ENCODE peak calls at places on chromosomes 1 and 21, in nine cellular contexts. A is stomach, I is astrocyte of the spinal cord, K is DND-41, F is mammary epithelial cell, Q is upper lobe of right lung, T is A549, J is Peyer's patch, C is aorta. H is an unnamed sample.

GRCh38 chr1:70627910-70628309 is 216.8 kb downstream of the CTH start:
- DNase-seq in A (no peak), I (no peak), K (no peak), F (peak; percentile 37), Q (no peak), T (no peak), J (no peak), C (no peak), H (no peak)

GRCh38 chr1:173568483-173568882 is 34.4 kb downstream of the SLC9C2 start:
- DNase-seq in A (no peak), I (no peak), K (no peak), F (no peak), Q (no peak), T (no peak), J (no peak), C (no peak), H (no peak)

GRCh38 chr1:46285730-46286477 is 17.5 kb downstream of the LRRC41 start:
- DNase-seq in A (no peak), I (no peak), K (peak; percentile 95), F (no peak), Q (peak; percentile 57), T (no peak), J (no peak), C (no peak), H (peak; percentile 38)

GRCh38 chr1:172895050-172895460 is 155.7 kb downstream of the TNFSF18 start:
- DNase-seq in A (no peak), I (no peak), K (peak; percentile 60), F (no peak), Q (no peak), T (no peak), J (no peak), C (no peak), H (no peak)

GRCh38 chr1:94284481-94284880 is 47.1 kb upstream of the ARHGAP29 start:
- DNase-seq in A (no peak), I (peak; percentile 69), K (no peak), F (no peak), Q (no peak), T (no peak), J (no peak), C (no peak), H (no peak)

GRCh38 chr1:245710961-245711903 is 556.4 kb downstream of the KIF26B start:
- DNase-seq in A (no peak), I (no peak), K (no peak), F (no peak), Q (no peak), T (no peak), J (no peak), C (no peak), H (no peak)

GRCh38 chr1:55050283-55050682 is 10.9 kb downstream of the PCSK9 start:
- DNase-seq in A (no peak), I (peak; percentile 85), K (no peak), F (no peak), Q (no peak), T (no peak), J (peak; percentile 35), C (no peak), H (peak; percentile 47)

GRCh38 chr1:203626910-203627246 is 246 bp downstream of the ATP2B4 start:
- DNase-seq in A (no peak), I (no peak), K (no peak), F (no peak), Q (no peak), T (peak; percentile 60), J (no peak), C (no peak), H (no peak)

GRCh38 chr1:202952818-202953217 is 5.3 kb downstream of the ADIPOR1 start:
- DNase-seq in A (no peak), I (peak; percentile 56), K (no peak), F (peak; percentile 93), Q (no peak), T (no peak), J (no peak), C (peak; percentile 84), H (no peak)

DNA sequence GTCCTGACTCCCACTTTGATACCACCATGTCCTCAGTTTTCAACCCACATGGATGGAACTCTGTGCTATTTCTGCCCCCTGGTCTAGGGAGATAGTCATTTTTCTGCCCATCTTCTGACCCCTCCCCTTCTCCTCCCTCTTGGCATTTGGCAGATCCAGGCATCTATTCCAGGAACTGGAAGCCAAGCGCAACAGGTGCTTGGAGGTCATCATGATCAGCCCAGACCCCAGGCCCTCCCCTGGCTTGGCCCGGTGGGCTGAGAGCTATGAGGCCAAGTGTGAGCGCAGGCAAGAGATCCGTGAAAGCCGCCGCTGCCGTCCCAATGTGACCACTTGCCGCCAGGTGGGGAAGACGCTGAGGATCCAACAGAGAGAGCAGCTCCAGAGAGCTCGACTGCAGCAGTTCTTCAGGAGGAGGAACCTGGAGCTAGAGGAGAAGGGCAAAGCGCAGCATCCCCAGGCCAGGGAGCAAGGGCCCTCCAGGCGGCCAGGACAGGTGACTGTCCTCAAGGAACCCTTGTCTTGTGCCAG is 4.0 kb downstream of the TRAF3IP3 start:
- DNase-seq in A (no peak), I (no peak), K (no peak), F (peak; percentile 10), Q (no peak), T (no peak), J (no peak), C (no peak), H (no peak)
- H3K4me3 ChIP-seq in A (no peak overlapping the region), I (no peak overlapping the region), K (no peak overlapping the region), F (no peak overlapping the region), Q (no peak overlapping the region), T (no peak overlapping the region), J (no peak overlapping the region), C (no peak overlapping the region), H (no peak overlapping the region)

DNA sequence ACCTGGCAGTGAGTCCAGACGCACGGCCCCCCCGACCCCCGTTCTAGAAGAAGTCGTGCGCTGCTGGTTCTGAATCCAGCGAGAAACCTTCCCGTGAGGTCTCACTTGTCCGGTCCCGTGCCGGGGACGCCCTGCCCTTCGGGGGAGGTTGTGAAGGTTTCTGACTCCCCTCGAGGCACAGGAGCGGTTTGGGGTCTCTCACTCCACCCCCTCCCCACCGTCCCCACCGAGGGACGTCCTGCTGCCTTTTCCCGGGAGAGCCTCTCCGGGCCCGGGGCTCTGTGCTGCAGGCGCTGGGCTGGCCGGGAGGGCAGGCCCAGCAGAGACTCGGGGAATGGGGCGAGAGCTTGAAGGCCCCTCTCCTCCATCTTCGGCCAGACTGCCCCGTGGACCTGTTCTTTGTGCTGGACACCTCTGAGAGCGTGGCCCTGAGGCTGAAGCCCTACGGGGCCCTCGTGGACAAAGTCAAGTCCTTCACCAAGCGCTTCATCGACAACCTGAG is 737 bp downstream of the COL6A1 start:
- DNase-seq in A (no peak), I (no peak), K (no peak), F (no peak), Q (no peak), T (no peak), J (peak; percentile 56), C (peak; percentile 63), H (no peak)
- H3K4me3 ChIP-seq in A (peak overlapping the region; percentile 76), I (peak overlapping the region; percentile 81), K (no peak overlapping the region), F (peak overlapping the region; percentile 62), Q (peak overlapping the region; percentile 71), T (peak overlapping the region; percentile 44), J (peak overlapping the region; percentile 67), C (peak overlapping the region; percentile 85), H (peak overlapping the region; percentile 79)

DNA sequence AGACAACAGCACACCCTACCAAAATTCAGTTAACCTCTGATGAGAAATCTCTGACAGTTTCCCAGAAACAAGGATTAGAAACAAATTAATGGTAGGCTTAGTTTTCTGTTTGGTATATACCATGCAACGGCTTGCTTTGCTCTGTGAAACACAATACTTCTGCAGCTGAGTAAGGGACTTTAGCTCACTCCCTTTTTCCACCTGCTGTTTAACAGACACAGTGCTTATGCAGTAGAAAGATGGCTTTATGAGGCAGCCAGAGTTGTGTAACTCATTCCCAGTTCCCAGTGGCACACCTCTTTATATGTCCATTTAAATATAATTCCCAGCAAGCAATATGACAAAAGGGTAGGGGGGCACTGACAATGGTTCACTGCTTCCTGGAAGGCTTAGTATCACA is 124.0 kb downstream of the PIGK start:
- DNase-seq in A (no peak), I (no peak), K (no peak), F (no peak), Q (no peak), T (no peak), J (no peak), C (no peak), H (no peak)
- H3K4me3 ChIP-seq in A (no peak overlapping the region), I (no peak overlapping the region), K (no peak overlapping the region), F (no peak overlapping the region), Q (no peak overlapping the region), T (no peak overlapping the region), J (no peak overlapping the region), C (no peak overlapping the region), H (no peak overlapping the region)

GRCh38 chr1:166166400-166166699 is 451 bp downstream of the FAM78B start:
- DNase-seq in A (no peak), I (no peak), K (no peak), F (no peak), Q (no peak), T (no peak), J (no peak), C (no peak), H (no peak)

GRCh38 chr1:166165661-166166399 is 971 bp downstream of the FAM78B start:
- DNase-seq in A (no peak), I (peak; percentile 49), K (no peak), F (peak; percentile 52), Q (no peak), T (no peak), J (peak; percentile 60), C (no peak), H (no peak)

GRCh38 chr1:166169182-166169581 is 2.4 kb upstream of the FAM78B start:
- DNase-seq in A (no peak), I (no peak), K (no peak), F (no peak), Q (no peak), T (no peak), J (no peak), C (no peak), H (no peak)

GRCh38 chr1:166166701-166167394 is at the start of gene FAM78B:
- DNase-seq in A (peak; percentile 80), I (peak; percentile 65), K (no peak), F (peak; percentile 67), Q (peak; percentile 86), T (peak; percentile 68), J (peak; percentile 91), C (peak; percentile 70), H (no peak)

DNA sequence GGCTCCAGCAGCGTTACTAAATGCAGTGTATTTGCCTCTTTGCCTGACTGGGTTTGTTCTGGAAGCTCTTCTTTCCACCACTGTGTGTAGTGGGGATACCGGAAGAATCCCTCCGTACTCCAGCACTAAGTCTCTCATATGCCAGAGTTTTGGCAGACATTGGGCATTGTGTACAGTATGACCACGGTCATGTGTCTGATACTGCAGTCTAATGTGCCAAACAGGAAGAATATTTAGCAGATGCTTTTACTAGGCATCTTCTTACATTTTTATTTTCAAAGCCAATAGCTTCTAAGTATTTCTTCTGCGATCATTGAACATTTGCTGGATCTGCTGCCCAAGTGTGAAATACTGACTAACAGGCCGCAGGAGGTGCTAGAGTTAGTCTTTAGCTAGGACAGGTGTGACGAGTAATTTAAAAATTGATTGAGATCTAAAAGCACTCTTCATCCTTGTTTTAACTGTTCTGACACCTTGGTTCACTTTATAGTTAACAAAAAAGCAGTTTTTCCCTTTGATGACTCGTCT is 658 bp upstream of the FAM78B start:
- DNase-seq in A (no peak), I (no peak), K (no peak), F (no peak), Q (no peak), T (no peak), J (no peak), C (no peak), H (no peak)
- H3K4me3 ChIP-seq in A (peak overlapping the region; percentile 67), I (peak overlapping the region; percentile 46), K (no peak overlapping the region), F (peak overlapping the region; percentile 69), Q (peak overlapping the region; percentile 61), T (peak overlapping the region; percentile 57), J (peak overlapping the region; percentile 65), C (peak overlapping the region; percentile 95), H (peak overlapping the region; percentile 48)

GRCh38 chr1:226281058-226281457 is 27.9 kb downstream of the LIN9 start:
- DNase-seq in A (no peak), I (no peak), K (no peak), F (no peak), Q (no peak), T (no peak), J (no peak), C (no peak), H (no peak)
- H3K4me3 ChIP-seq in A (no peak overlapping the region), I (no peak overlapping the region), K (no peak overlapping the region), F (no peak overlapping the region), Q (no peak overlapping the region), T (no peak overlapping the region), J (no peak overlapping the region), C (no peak overlapping the region), H (no peak overlapping the region)